ENCODE peak calls at places on chromosome 1, in seven cellular contexts. One of them, this sample, is unnamed.

GRCh38 chr1:17861685-17862084 is 106.6 kb downstream of the ACTL8 start:
- DNase-seq in epithelial cell of esophagus: no peak
- DNase-seq in mucosa of descending colon: no peak
- DNase-seq in thoracic aorta: no peak
- DNase-seq in H54: no peak
- DNase-seq in HuH-7.5: no peak
- DNase-seq in AG08395: no peak
- DNase-seq in this sample: no peak

GRCh38 chr1:41642922-41643321 is 158.4 kb upstream of the EDN2 start:
- DNase-seq in epithelial cell of esophagus: no peak
- DNase-seq in H54: no peak
- DNase-seq in HuH-7.5: no peak
- DNase-seq in AG08395: no peak
- DNase-seq in mucosa of descending colon: no peak
- DNase-seq in thoracic aorta: no peak
- DNase-seq in this sample: no peak

GRCh38 chr1:98919211-98919610 is 85.5 kb downstream of the PLPPR5 start:
- DNase-seq in H54: no peak
- DNase-seq in AG08395: no peak
- DNase-seq in thoracic aorta: no peak
- DNase-seq in mucosa of descending colon: no peak
- DNase-seq in HuH-7.5: no peak
- DNase-seq in epithelial cell of esophagus: no peak
- DNase-seq in this sample: no peak

GRCh38 chr1:150683914-150684313 is 13.0 kb downstream of the GOLPH3L start:
- DNase-seq in thoracic aorta: no peak
- DNase-seq in AG08395: no peak
- DNase-seq in epithelial cell of esophagus: no peak
- DNase-seq in HuH-7.5: no peak
- DNase-seq in mucosa of descending colon: no peak
- DNase-seq in H54: no peak
- DNase-seq in this sample: no peak

GRCh38 chr1:105137543-105138444 is 1388.1 kb downstream of the AMY1C start:
- DNase-seq in epithelial cell of esophagus: peak; percentile 62
- DNase-seq in thoracic aorta: no peak
- DNase-seq in H54: peak; percentile 27
- DNase-seq in AG08395: no peak
- DNase-seq in mucosa of descending colon: no peak
- DNase-seq in HuH-7.5: no peak
- DNase-seq in this sample: peak; percentile 14

GRCh38 chr1:61388586-61388985 is 306.2 kb downstream of the NFIA start:
- DNase-seq in epithelial cell of esophagus: peak; percentile 21
- DNase-seq in H54: no peak
- DNase-seq in HuH-7.5: no peak
- DNase-seq in AG08395: no peak
- DNase-seq in thoracic aorta: no peak
- DNase-seq in mucosa of descending colon: no peak
- DNase-seq in this sample: no peak

GRCh38 chr1:37261129-37261528 is 213.3 kb upstream of the ZC3H12A start:
- DNase-seq in HuH-7.5: no peak
- DNase-seq in H54: no peak
- DNase-seq in mucosa of descending colon: no peak
- DNase-seq in AG08395: no peak
- DNase-seq in epithelial cell of esophagus: no peak
- DNase-seq in thoracic aorta: no peak
- DNase-seq in this sample: no peak

GRCh38 chr1:153349363-153350340 is 1.0 kb upstream of the PGLYRP4 start:
- DNase-seq in mucosa of descending colon: no peak
- DNase-seq in H54: no peak
- DNase-seq in thoracic aorta: no peak
- DNase-seq in HuH-7.5: no peak
- DNase-seq in epithelial cell of esophagus: no peak
- DNase-seq in AG08395: no peak
- DNase-seq in this sample: no peak

GRCh38 chr1:206049293-206049692 is 3.7 kb upstream of the RHEX start:
- DNase-seq in HuH-7.5: no peak
- DNase-seq in AG08395: no peak
- DNase-seq in H54: no peak
- DNase-seq in thoracic aorta: no peak
- DNase-seq in epithelial cell of esophagus: no peak
- DNase-seq in mucosa of descending colon: no peak
- DNase-seq in this sample: no peak

GRCh38 chr1:183702813-183703198 is 49.7 kb upstream of the APOBEC4 start:
- DNase-seq in epithelial cell of esophagus: no peak
- DNase-seq in H54: no peak
- DNase-seq in AG08395: no peak
- DNase-seq in HuH-7.5: no peak
- DNase-seq in mucosa of descending colon: no peak
- DNase-seq in thoracic aorta: no peak
- DNase-seq in this sample: no peak

GRCh38 chr1:53860967-53861411 is 22.9 kb upstream of the NDC1 start:
- DNase-seq in AG08395: peak; percentile 72
- DNase-seq in thoracic aorta: no peak
- DNase-seq in H54: peak; percentile 26
- DNase-seq in epithelial cell of esophagus: peak; percentile 63
- DNase-seq in mucosa of descending colon: no peak
- DNase-seq in HuH-7.5: peak; percentile 36
- DNase-seq in this sample: peak; percentile 24

GRCh38 chr1:44239337-44239960 is 26.2 kb downstream of the DMAP1 start:
- DNase-seq in epithelial cell of esophagus: peak; percentile 49
- DNase-seq in thoracic aorta: no peak
- DNase-seq in AG08395: peak; percentile 61
- DNase-seq in H54: peak; percentile 77
- DNase-seq in HuH-7.5: no peak
- DNase-seq in mucosa of descending colon: no peak
- DNase-seq in this sample: no peak

GRCh38 chr1:159208460-159208825 is 3.8 kb downstream of the ACKR1 start:
- DNase-seq in thoracic aorta: no peak
- DNase-seq in HuH-7.5: no peak
- DNase-seq in AG08395: no peak
- DNase-seq in epithelial cell of esophagus: no peak
- DNase-seq in mucosa of descending colon: no peak
- DNase-seq in H54: no peak
- DNase-seq in this sample: no peak

GRCh38 chr1:92367496-92367895 is 68.6 kb downstream of the RPAP2 start:
- DNase-seq in HuH-7.5: no peak
- DNase-seq in H54: no peak
- DNase-seq in AG08395: no peak
- DNase-seq in epithelial cell of esophagus: no peak
- DNase-seq in thoracic aorta: no peak
- DNase-seq in mucosa of descending colon: no peak
- DNase-seq in this sample: no peak

GRCh38 chr1:76764638-76765572 is 102.4 kb upstream of the ST6GALNAC5 start:
- DNase-seq in epithelial cell of esophagus: no peak
- DNase-seq in mucosa of descending colon: no peak
- DNase-seq in thoracic aorta: no peak
- DNase-seq in AG08395: no peak
- DNase-seq in H54: no peak
- DNase-seq in HuH-7.5: no peak
- DNase-seq in this sample: no peak

GRCh38 chr1:167671727-167672511 is 41.9 kb downstream of the RCSD1 start:
- DNase-seq in thoracic aorta: no peak
- DNase-seq in H54: no peak
- DNase-seq in HuH-7.5: no peak
- DNase-seq in mucosa of descending colon: no peak
- DNase-seq in AG08395: no peak
- DNase-seq in epithelial cell of esophagus: peak; percentile 73
- DNase-seq in this sample: no peak

GRCh38 chr1:150516616-150517015 is 1.1 kb downstream of the FALEC start:
- DNase-seq in thoracic aorta: no peak
- DNase-seq in mucosa of descending colon: no peak
- DNase-seq in H54: no peak
- DNase-seq in epithelial cell of esophagus: peak; percentile 52
- DNase-seq in HuH-7.5: no peak
- DNase-seq in AG08395: no peak
- DNase-seq in this sample: no peak

GRCh38 chr1:235999259-235999925 is 65.5 kb downstream of the NID1 start:
- DNase-seq in AG08395: peak; percentile 81
- DNase-seq in HuH-7.5: no peak
- DNase-seq in mucosa of descending colon: no peak
- DNase-seq in epithelial cell of esophagus: peak; percentile 90
- DNase-seq in thoracic aorta: no peak
- DNase-seq in H54: peak; percentile 69
- DNase-seq in this sample: peak; percentile 42

GRCh38 chr1:81498370-81499184 is 302.2 kb upstream of the ADGRL2 start:
- DNase-seq in H54: no peak
- DNase-seq in mucosa of descending colon: no peak
- DNase-seq in AG08395: no peak
- DNase-seq in HuH-7.5: no peak
- DNase-seq in epithelial cell of esophagus: no peak
- DNase-seq in thoracic aorta: no peak
- DNase-seq in this sample: no peak

GRCh38 chr1:51877434-51878306 is 857 bp downstream of the NRDC start:
- DNase-seq in HuH-7.5: no peak
- DNase-seq in H54: no peak
- DNase-seq in thoracic aorta: no peak
- DNase-seq in AG08395: peak; percentile 22
- DNase-seq in epithelial cell of esophagus: peak; percentile 48
- DNase-seq in mucosa of descending colon: no peak
- DNase-seq in this sample: no peak

GRCh38 chr1:27598902-27599528 is 4.9 kb downstream of the AHDC1 start:
- DNase-seq in thoracic aorta: peak; percentile 72
- DNase-seq in AG08395: peak; percentile 82
- DNase-seq in HuH-7.5: no peak
- DNase-seq in H54: peak; percentile 76
- DNase-seq in epithelial cell of esophagus: peak; percentile 47
- DNase-seq in mucosa of descending colon: no peak
- DNase-seq in this sample: no peak

GRCh38 chr1:27413004-27413403 is 20.6 kb downstream of the GPR3 start:
- DNase-seq in HuH-7.5: no peak
- DNase-seq in AG08395: no peak
- DNase-seq in epithelial cell of esophagus: peak; percentile 57
- DNase-seq in thoracic aorta: no peak
- DNase-seq in H54: no peak
- DNase-seq in mucosa of descending colon: no peak
- DNase-seq in this sample: no peak

GRCh38 chr1:41913025-41913424 is 5.7 kb downstream of the HIVEP3 start:
- DNase-seq in thoracic aorta: no peak
- DNase-seq in mucosa of descending colon: no peak
- DNase-seq in H54: no peak
- DNase-seq in HuH-7.5: no peak
- DNase-seq in epithelial cell of esophagus: no peak
- DNase-seq in AG08395: no peak
- DNase-seq in this sample: no peak

GRCh38 chr1:53982034-53982761 is 35.8 kb downstream of the LDLRAD1 start:
- DNase-seq in HuH-7.5: peak; percentile 52
- DNase-seq in epithelial cell of esophagus: peak; percentile 41
- DNase-seq in H54: no peak
- DNase-seq in AG08395: peak; percentile 74
- DNase-seq in mucosa of descending colon: no peak
- DNase-seq in thoracic aorta: no peak
- DNase-seq in this sample: no peak

GRCh38 chr1:151710187-151710586 is 6.4 kb downstream of the CELF3 start:
- DNase-seq in mucosa of descending colon: no peak
- DNase-seq in epithelial cell of esophagus: peak; percentile 36
- DNase-seq in H54: no peak
- DNase-seq in HuH-7.5: no peak
- DNase-seq in thoracic aorta: no peak
- DNase-seq in AG08395: peak; percentile 24
- DNase-seq in this sample: peak; percentile 86

GRCh38 chr1:154445040-154445472 is 39.9 kb downstream of the IL6R start:
- DNase-seq in H54: peak; percentile 82
- DNase-seq in epithelial cell of esophagus: peak; percentile 59
- DNase-seq in HuH-7.5: no peak
- DNase-seq in AG08395: peak; percentile 87
- DNase-seq in mucosa of descending colon: peak; percentile 42
- DNase-seq in thoracic aorta: no peak
- DNase-seq in this sample: peak; percentile 37

GRCh38 chr1:41486892-41487728 is 2.6 kb upstream of the EDN2 start:
- DNase-seq in H54: no peak
- DNase-seq in epithelial cell of esophagus: no peak
- DNase-seq in HuH-7.5: no peak
- DNase-seq in mucosa of descending colon: peak; percentile 36
- DNase-seq in thoracic aorta: no peak
- DNase-seq in AG08395: no peak
- DNase-seq in this sample: no peak

GRCh38 chr1:45442272-45442671 is 48.7 kb downstream of the TESK2 start:
- DNase-seq in thoracic aorta: no peak
- DNase-seq in mucosa of descending colon: no peak
- DNase-seq in epithelial cell of esophagus: peak; percentile 71
- DNase-seq in HuH-7.5: no peak
- DNase-seq in H54: peak; percentile 8
- DNase-seq in AG08395: peak; percentile 22
- DNase-seq in this sample: no peak

GRCh38 chr1:203557390-203557789 is 63.4 kb downstream of the OPTC start:
- DNase-seq in AG08395: peak; percentile 80
- DNase-seq in H54: peak; percentile 59
- DNase-seq in HuH-7.5: no peak
- DNase-seq in mucosa of descending colon: no peak
- DNase-seq in thoracic aorta: peak; percentile 55
- DNase-seq in epithelial cell of esophagus: peak; percentile 53
- DNase-seq in this sample: no peak

GRCh38 chr1:22850681-22851080 is 122.0 kb downstream of the LACTBL1 start:
- DNase-seq in AG08395: no peak
- DNase-seq in H54: no peak
- DNase-seq in epithelial cell of esophagus: no peak
- DNase-seq in thoracic aorta: no peak
- DNase-seq in mucosa of descending colon: peak; percentile 60
- DNase-seq in HuH-7.5: no peak
- DNase-seq in this sample: no peak

GRCh38 chr1:212315907-212316306 is 30.7 kb downstream of the PPP2R5A start:
- DNase-seq in thoracic aorta: no peak
- DNase-seq in HuH-7.5: no peak
- DNase-seq in AG08395: no peak
- DNase-seq in H54: no peak
- DNase-seq in epithelial cell of esophagus: peak; percentile 45
- DNase-seq in mucosa of descending colon: no peak
- DNase-seq in this sample: no peak

GRCh38 chr1:1210726-1211540 is 3.0 kb downstream of the TNFRSF4 start:
- DNase-seq in thoracic aorta: no peak
- DNase-seq in HuH-7.5: no peak
- DNase-seq in epithelial cell of esophagus: no peak
- DNase-seq in H54: no peak
- DNase-seq in AG08395: no peak
- DNase-seq in mucosa of descending colon: peak; percentile 46
- DNase-seq in this sample: peak; percentile 37

GRCh38 chr1:96309783-96310182 is 411.8 kb upstream of the PTBP2 start:
- DNase-seq in mucosa of descending colon: no peak
- DNase-seq in H54: no peak
- DNase-seq in AG08395: peak; percentile 45
- DNase-seq in thoracic aorta: no peak
- DNase-seq in HuH-7.5: peak; percentile 2
- DNase-seq in epithelial cell of esophagus: peak; percentile 85
- DNase-seq in this sample: no peak